ENCODE peak calls at places on chromosomes 12 and 14, in four cellular contexts. H is body of pancreas, U is HCT116, D is adrenal gland. Z is an unnamed sample.

GRCh38 chr14:93042968-93043940 is 72.5 kb downstream of the ITPK1 start:
- DNase-seq in D (peak), H (peak), U (peak), Z (no peak)

GRCh38 chr12:107736914-107737313 is 24.0 kb downstream of the PRDM4 start:
- DNase-seq in H (no peak), U (no peak), D (no peak), Z (no peak)

GRCh38 chr12:104573-105081 is 38.1 kb downstream of the IQSEC3 start:
- DNase-seq in H (no peak), D (no peak), U (no peak), Z (no peak)

GRCh38 chr12:8692573-8692972 is 5.2 kb upstream of the RIMKLB start:
- DNase-seq in D (peak), H (no peak), U (no peak), Z (no peak)

GRCh38 chr14:23457587-23458445 is 11.7 kb upstream of the NGDN start:
- DNase-seq in D (no peak), U (no peak), H (no peak), Z (no peak)

GRCh38 chr14:89466460-89466859 is 49.4 kb upstream of the FOXN3 start:
- DNase-seq in U (no peak), H (no peak), D (no peak), Z (no peak)

GRCh38 chr14:74483321-74483720 is 9.8 kb downstream of the NPC2 start:
- DNase-seq in D (no peak), H (no peak), U (no peak), Z (no peak)

GRCh38 chr12:132827763-132828703 is 636 bp downstream of the GOLGA3 start:
- DNase-seq in U (no peak), H (peak), D (peak), Z (no peak)

GRCh38 chr12:113092478-113093408 is 36.2 kb downstream of the DTX1 start:
- DNase-seq in H (peak), D (peak), U (no peak), Z (no peak)

GRCh38 chr14:67599698-67600561 is at the start of gene PIGH:
- DNase-seq in H (peak), D (peak), U (peak), Z (peak)
- TF ChIP-seq POLR2A in H (peak), D (peak), U (peak), Z (peak)

GRCh38 chr12:125187780-125188741 is 122.8 kb downstream of the AACS start:
- DNase-seq in H (no peak), U (no peak), D (no peak), Z (no peak)

GRCh38 chr12:125185311-125185739 is 120.1 kb downstream of the AACS start:
- DNase-seq in U (no peak), D (no peak), H (no peak), Z (no peak)

GRCh38 chr12:125187148-125187733 is 122.0 kb downstream of the AACS start:
- DNase-seq in U (no peak), D (no peak), H (no peak), Z (no peak)

GRCh38 chr12:125185740-125186470 is 120.7 kb downstream of the AACS start:
- DNase-seq in U (peak), D (peak), H (peak), Z (no peak)

DNA sequence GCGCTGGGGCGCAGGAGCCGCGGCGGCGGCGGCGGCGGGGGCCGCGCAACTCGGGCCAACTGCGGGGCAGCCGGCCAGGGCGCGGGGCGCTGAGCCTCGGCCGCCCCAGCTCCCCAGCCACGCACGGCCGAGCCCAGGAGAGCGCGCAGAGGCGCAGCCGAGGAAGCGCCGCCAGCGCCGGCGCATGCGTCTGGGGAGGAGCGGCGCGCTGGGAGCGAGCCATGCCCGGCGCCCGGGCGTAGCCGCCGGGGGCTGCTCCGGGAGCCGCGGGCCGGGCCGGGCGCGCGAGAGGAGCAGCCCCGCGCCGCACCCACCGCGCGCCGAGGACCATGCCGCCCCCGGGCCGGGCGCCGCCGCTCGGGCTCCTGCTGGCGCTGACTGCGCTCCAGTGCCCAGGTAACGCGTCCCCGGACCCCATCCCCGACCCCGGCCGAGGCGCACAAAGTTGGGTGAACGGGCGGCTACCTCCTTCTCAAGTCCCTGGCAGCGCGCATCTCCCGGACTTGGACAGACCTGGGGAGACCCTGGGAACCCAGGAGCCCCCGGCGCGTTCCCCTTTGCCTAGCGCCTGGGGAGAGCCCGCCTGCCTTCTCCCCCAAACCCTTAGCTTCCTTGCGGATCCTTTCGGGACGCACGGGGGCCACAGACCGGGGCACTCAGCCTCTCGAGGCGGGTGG is 121.4 kb downstream of the AACS start:
- DNase-seq in U (no peak), D (no peak), H (no peak), Z (no peak)
- H3K4me3 ChIP-seq in U (peak), D (peak), H (no peak), Z (peak)

DNA sequence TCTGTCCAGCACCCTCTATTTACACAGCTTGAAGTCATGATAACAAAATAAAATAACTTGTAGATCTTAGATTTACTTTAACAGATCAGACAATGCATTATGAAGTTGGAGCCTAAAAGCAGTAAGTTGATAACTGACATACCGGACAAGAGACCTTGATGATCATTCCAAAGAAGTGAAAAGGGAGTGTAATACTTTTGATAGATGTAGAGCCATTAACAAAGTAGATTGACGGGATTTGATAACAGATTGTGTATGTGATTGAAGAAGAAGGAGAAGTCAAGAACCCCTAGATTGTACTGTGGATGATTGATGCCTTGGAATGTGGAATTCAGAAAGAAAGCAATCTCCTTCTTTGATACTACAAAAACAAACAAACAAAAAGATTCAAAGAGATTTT is 403.8 kb upstream of the MGAT4C start:
- DNase-seq in U (no peak), H (no peak), D (no peak), Z (no peak)
- H3K27ac ChIP-seq in U (no peak), H (no peak), D (no peak), Z (no peak)

DNA sequence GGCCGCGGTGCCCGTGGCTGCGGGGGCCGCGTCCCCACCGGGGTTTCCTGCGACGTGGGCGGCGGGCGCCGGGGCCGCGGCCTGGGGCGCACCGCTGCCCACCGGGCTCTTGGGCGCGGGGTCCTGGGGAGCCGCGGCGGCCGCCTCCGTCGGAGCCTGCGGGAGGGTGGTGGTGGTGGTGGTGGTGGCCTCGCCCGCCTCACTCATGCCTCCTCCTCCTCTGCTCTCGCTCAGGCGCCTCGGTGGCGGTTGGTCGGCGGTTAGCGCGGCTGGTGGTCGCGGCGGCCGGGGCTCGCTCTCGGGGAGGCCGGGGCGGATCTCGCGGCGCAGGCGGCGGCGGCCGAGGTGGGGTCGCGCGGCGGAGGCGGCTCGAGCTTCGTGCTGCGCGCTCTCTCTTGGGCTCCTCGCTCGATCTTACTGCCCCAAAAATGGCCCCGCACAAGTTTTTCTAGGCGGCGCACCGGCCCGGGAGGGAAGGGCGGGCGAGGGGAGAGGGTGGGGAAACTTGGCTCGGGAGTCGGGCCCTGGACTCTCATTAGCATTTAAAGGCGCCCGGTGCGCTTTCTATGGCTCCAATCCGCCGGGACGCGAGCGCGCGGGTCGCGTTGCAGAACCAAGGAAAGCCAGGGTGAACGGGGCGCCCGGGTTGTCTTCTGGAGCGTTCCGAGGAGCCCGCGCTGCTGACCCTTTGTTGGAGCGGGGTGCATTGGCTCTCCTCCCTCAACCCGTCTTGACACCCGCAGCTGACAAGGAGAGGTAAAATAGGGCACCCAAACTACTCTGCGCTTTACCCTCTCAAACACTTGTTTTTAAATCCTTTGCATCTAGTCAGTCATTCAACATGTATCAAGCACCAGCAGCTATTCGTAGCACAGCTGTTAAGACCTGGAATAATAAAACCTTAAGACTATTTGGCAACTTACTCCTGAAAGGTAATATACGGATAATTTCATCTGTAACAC is at the start of gene YBX3:
- DNase-seq in D (peak), U (peak), H (peak), Z (peak)
- TF ChIP-seq POLR2A in D (peak), U (peak), H (peak), Z (peak)

Z was measured in esophagus squamous epithelium.